ENCODE peak calls at places on chromosome 17, in four cellular contexts. A is H1, Z is K562, E is HepG2. H is an unnamed sample.

GRCh38 chr17:60253048-60253447 is 103.3 kb downstream of the CA4 start:
- DNase-seq in A (no peak), Z (peak), E (no peak), H (no peak)

GRCh38 chr17:21263351-21263750 is 10.1 kb upstream of the NATD1 start:
- DNase-seq in A (no peak), Z (no peak), E (no peak), H (no peak)

GRCh38 chr17:34598161-34598776 is 18.9 kb downstream of the TMEM132E start:
- DNase-seq in A (no peak), Z (peak), E (peak), H (no peak)

GRCh38 chr17:73528679-73529078 is 115.6 kb downstream of the SDK2 start:
- DNase-seq in A (no peak), Z (no peak), E (no peak), H (no peak)

GRCh38 chr17:58060596-58061191 is 22.5 kb upstream of the DYNLL2 start:
- DNase-seq in A (no peak), Z (no peak), E (no peak), H (no peak)

GRCh38 chr17:16423226-16423872 is 8.0 kb downstream of the TRPV2 start:
- DNase-seq in A (no peak), Z (no peak), E (no peak), H (no peak)

GRCh38 chr17:79541451-79541850 is 69.4 kb downstream of the RBFOX3 start:
- DNase-seq in A (no peak), Z (no peak), E (no peak), H (no peak)

GRCh38 chr17:69819316-69820087 is 255.5 kb upstream of the KCNJ16 start:
- DNase-seq in A (no peak), Z (no peak), E (no peak), H (no peak)

GRCh38 chr17:48240562-48241130 is 133.1 kb downstream of the SNX11 start:
- DNase-seq in A (no peak), Z (peak), E (no peak), H (peak)

GRCh38 chr17:8122391-8122922 is 1.4 kb downstream of the HES7 start:
- DNase-seq in A (no peak), Z (no peak), E (no peak), H (no peak)

GRCh38 chr17:68437979-68438877 is 19.1 kb downstream of the WIPI1 start:
- DNase-seq in A (no peak), Z (peak), E (peak), H (no peak)

GRCh38 chr17:36978810-36979584 is 30.2 kb downstream of the AATF start:
- DNase-seq in A (no peak), Z (no peak), E (no peak), H (no peak)

GRCh38 chr17:35002876-35003551 is 22.7 kb downstream of the LIG3 start:
- DNase-seq in A (no peak), Z (no peak), E (no peak), H (no peak)

GRCh38 chr17:4501295-4501949 is 2.7 kb downstream of the SPNS2 start:
- DNase-seq in A (no peak), Z (no peak), E (no peak), H (no peak)

GRCh38 chr17:77942111-77942988 is 16.2 kb upstream of the TNRC6C start:
- DNase-seq in A (no peak), Z (no peak), E (peak), H (no peak)
- TF ChIP-seq PHF8 in A (no peak), Z (no peak), E (no peak), H (no peak)

DNA sequence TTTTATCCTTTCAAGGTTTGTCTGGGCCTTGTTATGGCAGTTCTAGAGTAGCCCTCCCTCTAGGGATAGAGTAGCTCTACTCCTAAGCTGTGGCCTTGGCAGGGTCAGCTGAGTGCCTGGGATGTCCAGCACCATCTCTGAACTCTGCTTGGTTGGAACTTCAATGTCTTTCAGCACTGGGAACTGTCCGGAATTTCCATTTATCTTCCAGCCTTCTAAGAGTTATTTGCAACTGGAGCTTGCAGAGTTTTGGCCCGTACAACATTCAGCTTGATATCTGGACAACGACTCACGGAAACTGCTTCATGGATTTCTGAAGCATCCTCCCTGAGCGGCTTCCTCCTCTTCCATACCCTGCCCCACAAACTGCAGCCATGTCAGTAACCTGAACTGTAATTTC is 22.9 kb downstream of the MMD start:
- DNase-seq in A (no peak), Z (no peak), E (peak), H (no peak)
- TF ChIP-seq PHF8 in A (no peak), Z (no peak), E (no peak), H (no peak)

GRCh38 chr17:28675485-28675884 is 13.5 kb downstream of the SUPT6H start:
- DNase-seq in A (no peak), Z (no peak), E (no peak), H (no peak)
- TF ChIP-seq PHF8 in A (no peak), Z (no peak), E (no peak), H (no peak)

DNA sequence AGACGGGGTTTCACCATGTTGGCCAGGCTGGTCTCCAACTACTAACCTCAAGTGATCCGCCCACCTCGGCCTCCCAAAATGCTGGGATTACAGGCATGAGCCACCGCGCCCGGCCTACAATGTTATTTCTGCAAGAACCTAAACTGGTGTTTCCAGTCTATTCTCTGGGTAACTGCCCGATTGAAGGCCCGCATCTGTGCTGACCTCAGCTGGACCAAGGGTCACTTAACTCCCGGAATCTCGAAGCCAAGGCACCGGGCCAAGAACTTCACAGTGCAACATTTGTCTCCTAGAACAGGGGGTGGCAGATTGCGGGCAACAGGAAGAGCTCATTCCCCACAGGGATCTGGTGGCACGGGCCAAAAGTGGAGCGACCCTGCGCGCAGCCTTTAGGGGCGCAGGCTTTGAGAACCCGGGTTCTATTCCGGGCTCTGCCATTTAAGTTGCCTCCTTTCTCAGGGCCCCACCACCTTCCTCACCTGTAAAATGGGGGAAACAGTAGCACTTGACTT is 785 bp downstream of the SHMT1 start:
- DNase-seq in A (no peak), Z (peak), E (peak), H (peak)
- TF ChIP-seq PHF8 in A (no peak), Z (no peak), E (no peak), H (no peak)

DNA sequence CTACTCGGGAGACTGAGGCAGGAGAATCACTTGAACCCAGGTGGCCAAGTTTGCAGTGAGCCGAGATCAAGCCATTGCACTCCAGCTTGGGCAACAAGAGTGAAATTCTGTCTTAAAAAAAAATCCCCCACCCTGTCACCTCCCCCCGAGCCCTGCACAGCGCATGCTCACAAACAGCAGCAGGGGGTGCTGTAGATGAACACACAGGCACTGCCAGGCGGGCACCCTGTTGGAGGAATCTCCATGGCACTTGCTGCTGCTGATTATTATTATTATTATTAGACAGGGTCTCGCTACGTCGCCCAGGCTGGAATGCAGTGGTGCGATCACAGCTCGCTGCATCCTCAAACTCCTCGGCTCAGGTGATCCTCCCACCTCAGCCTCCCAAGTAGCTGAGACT is 24.6 kb downstream of the FZD2 start:
- DNase-seq in A (no peak), Z (no peak), E (no peak), H (peak)
- TF ChIP-seq PHF8 in A (no peak), Z (no peak), E (no peak), H (no peak)

DNA sequence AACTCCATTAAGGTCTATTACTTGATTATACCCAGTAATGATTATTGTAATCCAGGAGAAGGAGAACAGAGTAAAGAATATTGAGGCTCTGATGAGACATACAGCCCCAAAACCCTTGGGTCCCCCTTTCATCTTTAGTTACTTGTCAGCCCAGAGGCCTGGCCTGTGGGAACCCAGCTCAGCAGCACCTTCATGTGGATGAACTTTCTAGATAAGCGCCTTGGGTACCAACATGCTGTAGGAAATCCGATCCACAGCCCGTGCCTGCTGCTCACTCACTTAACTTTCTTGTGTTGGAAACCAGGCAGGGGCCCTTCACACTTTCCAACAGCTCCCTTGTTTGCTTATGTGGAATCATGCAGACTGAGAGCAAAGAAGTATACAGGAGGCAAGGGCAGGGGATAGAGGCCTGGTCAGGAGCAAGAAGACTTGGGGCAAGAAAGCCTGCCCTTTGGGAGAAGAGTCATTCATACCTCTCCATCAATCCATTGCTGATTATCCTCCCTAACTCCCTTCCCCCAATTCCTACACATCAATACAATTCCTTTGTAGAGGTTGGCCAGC is 64.0 kb upstream of the SOX9 start:
- DNase-seq in A (peak), Z (no peak), E (no peak), H (no peak)
- TF ChIP-seq PHF8 in A (no peak), Z (no peak), E (no peak), H (no peak)

DNA sequence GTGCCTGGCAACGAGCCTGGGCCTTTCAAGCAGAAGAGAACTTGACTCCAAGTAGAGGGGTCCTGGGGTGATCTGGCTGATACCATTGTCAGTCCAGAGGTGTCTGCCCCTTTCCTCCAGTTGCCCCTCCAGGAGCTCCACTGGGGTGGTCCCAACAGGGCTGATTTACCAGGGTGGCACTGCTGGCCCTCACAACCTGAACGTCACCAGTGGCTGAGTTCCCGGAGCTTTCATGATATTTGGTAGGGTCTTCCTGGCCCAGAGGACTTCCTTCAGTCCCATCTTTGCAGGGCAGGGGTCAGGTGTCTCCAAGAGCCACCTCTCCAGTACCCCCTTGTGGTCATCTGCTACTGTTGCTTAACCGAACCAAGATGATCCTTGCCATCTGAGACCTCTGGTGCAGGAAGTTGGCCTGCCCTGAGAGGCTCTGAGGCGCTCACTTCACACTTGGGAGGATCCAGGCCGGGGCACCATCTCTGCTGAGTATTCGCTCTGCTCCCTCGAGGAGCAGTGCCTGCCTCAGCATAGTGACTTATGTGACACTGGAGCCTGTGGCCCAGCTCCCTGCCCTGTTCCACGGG is 3.5 kb downstream of the LIMD2 start:
- DNase-seq in A (no peak), Z (peak), E (peak), H (peak)
- TF ChIP-seq PHF8 in A (no peak), Z (no peak), E (no peak), H (no peak)

DNA sequence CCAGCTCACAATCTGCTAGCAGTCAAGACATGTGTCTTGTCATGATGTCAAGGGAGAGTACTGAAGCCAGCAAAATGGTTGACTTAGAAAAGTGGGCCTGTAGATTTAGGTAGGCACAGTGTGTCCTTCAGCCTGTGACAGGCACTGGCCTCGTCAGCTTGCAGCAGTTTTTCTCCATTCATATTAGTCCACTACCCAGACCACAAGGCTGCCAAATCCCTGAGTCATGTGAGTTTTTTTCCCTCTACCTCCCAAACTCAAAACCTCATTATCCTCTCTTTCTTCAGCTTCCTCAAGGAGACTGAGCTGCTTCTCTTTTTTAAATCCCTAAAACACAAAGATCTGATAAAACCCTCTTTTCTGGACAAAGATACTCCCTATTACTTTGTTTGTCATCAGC is 102.6 kb upstream of the HS3ST3A1 start:
- DNase-seq in A (no peak), Z (no peak), E (no peak), H (no peak)
- TF ChIP-seq PHF8 in A (no peak), Z (no peak), E (no peak), H (no peak)

H was measured in A549.